ENCODE peak calls at places on chromosome 17, in five cellular contexts. Q is GOT3, X is AG10803, S is HT-29, V is head of caudate nucleus. M is an unnamed sample.
A peak's percentile ranks its signal among the peaks of the same experiment; 100 is the strongest.

GRCh38 chr17:59695943-59696681 is 11.1 kb downstream of the PTRH2 start:
- DNase-seq in Q (no peak), X (peak; percentile 58), S (no peak), V (no peak), M (no peak)

GRCh38 chr17:51398128-51398525 is 137.8 kb downstream of the UTP18 start:
- DNase-seq in Q (no peak), X (no peak), S (no peak), V (no peak), M (no peak)

GRCh38 chr17:82668024-82668630 is 19.9 kb upstream of the WDR45B start:
- DNase-seq in Q (no peak), X (no peak), S (no peak), V (no peak), M (no peak)

GRCh38 chr17:81635973-81636504 is 873 bp downstream of the NPLOC4 start:
- DNase-seq in Q (no peak), X (peak; percentile 49), S (no peak), V (no peak), M (no peak)

GRCh38 chr17:28112199-28112995 is 69.9 kb downstream of the NLK start:
- DNase-seq in Q (no peak), X (peak; percentile 39), S (no peak), V (no peak), M (no peak)

GRCh38 chr17:57145347-57145746 is 60.3 kb downstream of the AKAP1 start:
- DNase-seq in Q (no peak), X (no peak), S (no peak), V (no peak), M (no peak)

GRCh38 chr17:46802831-46803230 is 15.7 kb downstream of the WNT3 start:
- DNase-seq in Q (no peak), X (no peak), S (no peak), V (no peak), M (no peak)

GRCh38 chr17:72376486-72377345 is 255.9 kb downstream of the SOX9 start:
- DNase-seq in Q (no peak), X (peak; percentile 88), S (no peak), V (no peak), M (no peak)

GRCh38 chr17:60244656-60245055 is 94.9 kb downstream of the CA4 start:
- DNase-seq in Q (no peak), X (no peak), S (no peak), V (no peak), M (no peak)

GRCh38 chr17:63985387-63986140 is 12.6 kb upstream of the PRR29 start:
- DNase-seq in Q (no peak), X (no peak), S (no peak), V (no peak), M (no peak)

GRCh38 chr17:81400154-81400938 is 5.1 kb downstream of the BAHCC1 start:
- DNase-seq in Q (no peak), X (peak; percentile 53), S (peak; percentile 43), V (peak; percentile 82), M (no peak)

GRCh38 chr17:72833113-72833512 is 259.4 kb downstream of the SLC39A11 start:
- DNase-seq in Q (no peak), X (no peak), S (no peak), V (no peak), M (no peak)

GRCh38 chr17:27349540-27350021 is 55.7 kb downstream of the WSB1 start:
- DNase-seq in Q (no peak), X (no peak), S (no peak), V (no peak), M (no peak)

GRCh38 chr17:74569392-74570003 is 2.2 kb upstream of the CD300H start:
- DNase-seq in Q (peak; percentile 81), X (peak; percentile 96), S (peak; percentile 12), V (no peak), M (no peak)

GRCh38 chr17:20967776-20968175 is 75.0 kb downstream of the USP22 start:
- DNase-seq in Q (no peak), X (no peak), S (no peak), V (no peak), M (no peak)

GRCh38 chr17:42639484-42640474 is 19.3 kb upstream of the TUBG2 start:
- DNase-seq in Q (no peak), X (no peak), S (no peak), V (no peak), M (no peak)

GRCh38 chr17:29180788-29181160 is 576 bp upstream of the MYO18A start:
- DNase-seq in Q (no peak), X (no peak), S (no peak), V (no peak), M (no peak)

GRCh38 chr17:57408064-57408811 is 151.9 kb downstream of the MSI2 start:
- DNase-seq in Q (no peak), X (no peak), S (peak; percentile 81), V (no peak), M (no peak)

GRCh38 chr17:72877348-72877747 is 215.1 kb downstream of the SLC39A11 start:
- DNase-seq in Q (no peak), X (no peak), S (no peak), V (no peak), M (no peak)

GRCh38 chr17:65660947-65661346 is 99.5 kb upstream of the AXIN2 start:
- DNase-seq in Q (no peak), X (peak; percentile 83), S (peak; percentile 30), V (no peak), M (no peak)

GRCh38 chr17:81390029-81390428 is 5.2 kb upstream of the BAHCC1 start:
- DNase-seq in Q (no peak), X (no peak), S (no peak), V (no peak), M (no peak)

GRCh38 chr17:1720856-1721386 is 3.6 kb upstream of the WDR81 start:
- DNase-seq in Q (no peak), X (peak; percentile 45), S (peak; percentile 62), V (peak; percentile 80), M (no peak)

GRCh38 chr17:1573932-1574696 is 11.5 kb upstream of the PITPNA start:
- DNase-seq in Q (peak; percentile 40), X (peak; percentile 57), S (peak; percentile 84), V (peak; percentile 92), M (peak; percentile 75)

GRCh38 chr17:71402661-71403141 is 718.1 kb upstream of the SOX9 start:
- DNase-seq in Q (no peak), X (no peak), S (peak; percentile 32), V (no peak), M (no peak)

GRCh38 chr17:82678265-82678891 is 20.1 kb downstream of the RAB40B start:
- DNase-seq in Q (no peak), X (no peak), S (no peak), V (no peak), M (no peak)

GRCh38 chr17:10050597-10051101 is 145.6 kb upstream of the RCVRN start:
- DNase-seq in Q (no peak), X (peak; percentile 58), S (no peak), V (no peak), M (no peak)

GRCh38 chr17:1491406-1492248 is 859 bp downstream of the MYO1C start:
- DNase-seq in Q (no peak), X (peak; percentile 54), S (peak; percentile 60), V (peak; percentile 67), M (no peak)

GRCh38 chr17:4475463-4475862 is 23.2 kb upstream of the SPNS2 start:
- DNase-seq in Q (no peak), X (no peak), S (no peak), V (no peak), M (no peak)

GRCh38 chr17:7750321-7750821 is 32.8 kb downstream of the DNAH2 start:
- DNase-seq in Q (no peak), X (peak; percentile 86), S (no peak), V (no peak), M (no peak)